ENCODE peak calls at places on chromosome 1, in five cellular contexts. I is epithelial cell of esophagus, J is T-helper 1 cell, B is T-cell, G is HL-60. U is an unnamed sample.

GRCh38 chr1:177809844-177810243 is 160.0 kb downstream of the SEC16B start:
- DNase-seq in B (no peak), J (no peak), I (no peak), G (no peak), U (no peak)

GRCh38 chr1:222833484-222833883 is 18.6 kb downstream of the DISP1 start:
- DNase-seq in G (no peak), J (no peak), I (no peak), B (no peak), U (no peak)

GRCh38 chr1:32724678-32725594 is 22.4 kb upstream of the SYNC start:
- DNase-seq in G (peak), I (peak), B (no peak), J (no peak), U (peak)

GRCh38 chr1:161998811-161999210 is 24.9 kb downstream of the OLFML2B start:
- DNase-seq in I (no peak), B (no peak), G (no peak), J (no peak), U (no peak)

GRCh38 chr1:163673756-163674155 is 352.0 kb downstream of the NUF2 start:
- DNase-seq in B (no peak), I (no peak), G (no peak), J (no peak), U (no peak)

GRCh38 chr1:71170925-71171324 is 90.1 kb upstream of the ZRANB2 start:
- DNase-seq in J (no peak), I (no peak), G (no peak), B (no peak), U (no peak)

GRCh38 chr1:185565314-185565713 is 168.9 kb upstream of the HMCN1 start:
- DNase-seq in G (no peak), I (peak), B (no peak), J (no peak), U (no peak)

GRCh38 chr1:192489748-192490147 is 85.8 kb upstream of the RGS1 start:
- DNase-seq in B (no peak), J (no peak), I (peak), G (peak), U (no peak)

GRCh38 chr1:105137543-105138444 is 1388.1 kb downstream of the AMY1C start:
- DNase-seq in G (peak), J (no peak), B (no peak), I (peak), U (no peak)

GRCh38 chr1:116934586-116935207 is 25.0 kb downstream of the PTGFRN start:
- DNase-seq in I (no peak), J (no peak), G (no peak), B (no peak), U (no peak)

GRCh38 chr1:236762410-236762809 is 32.7 kb upstream of the MTR start:
- DNase-seq in G (peak), I (no peak), B (no peak), J (no peak), U (no peak)

GRCh38 chr1:156856282-156856785 is 2.6 kb downstream of the INSRR start:
- DNase-seq in G (no peak), J (no peak), B (no peak), I (no peak), U (no peak)

GRCh38 chr1:42932442-42932941 is 26.2 kb downstream of the SLC2A1 start:
- DNase-seq in B (no peak), J (no peak), I (no peak), G (no peak), U (no peak)